ENCODE peak calls at places on chromosomes 2 and 18, in ten cellular contexts. V is HepG2, C is transverse colon, R is K562, J is upper lobe of left lung, W is A549, Q is stomach, E is ovary, A is sigmoid colon, Z is esophagus muscularis mucosa. B is an unnamed sample.

GRCh38 chr2:70469435-70469834 is 84.2 kb downstream of the TGFA start:
- DNase-seq in W (no peak), Z (no peak), A (no peak), E (no peak), J (no peak), R (no peak), V (no peak), Q (no peak), C (no peak), B (no peak)

GRCh38 chr2:231315896-231316295 is 79.6 kb upstream of the B3GNT7 start:
- DNase-seq in V (no peak), Z (no peak), Q (no peak), A (no peak), W (no peak), J (no peak), E (no peak), R (no peak), C (no peak), B (no peak)

GRCh38 chr2:112794131-112794733 is 9.9 kb upstream of the IL1A start:
- DNase-seq in W (peak; percentile 31), A (peak; percentile 69), V (peak; percentile 34), E (no peak), Q (peak; percentile 44), C (peak; percentile 15), Z (no peak), J (no peak), R (peak; percentile 92), B (no peak)

GRCh38 chr18:11842562-11842961 is 8.7 kb upstream of the CHMP1B start:
- DNase-seq in V (no peak), E (no peak), R (no peak), W (no peak), J (no peak), Q (no peak), C (no peak), Z (no peak), A (no peak), B (no peak)

GRCh38 chr2:119292226-119292625 is 68.6 kb downstream of the STEAP3 start:
- DNase-seq in J (no peak), Z (peak; percentile 74), W (no peak), V (peak; percentile 35), A (no peak), E (no peak), R (no peak), C (no peak), Q (no peak), B (no peak)

GRCh38 chr2:182667321-182667695 is 48.7 kb upstream of the DNAJC10 start:
- DNase-seq in V (no peak), E (no peak), A (no peak), Z (no peak), Q (no peak), R (no peak), J (no peak), W (no peak), C (no peak), B (no peak)

GRCh38 chr2:161030260-161031063 is 129.8 kb upstream of the TANK start:
- DNase-seq in C (peak; percentile 10), V (peak; percentile 45), E (peak; percentile 60), W (peak; percentile 15), Z (peak; percentile 50), R (no peak), Q (no peak), J (no peak), A (peak; percentile 77), B (peak; percentile 27)

GRCh38 chr18:33440384-33441043 is at the start of gene CCDC178:
- DNase-seq in Z (no peak), E (peak; percentile 65), C (peak; percentile 7), W (peak; percentile 7), J (peak; percentile 87), R (peak; percentile 47), A (peak; percentile 58), V (no peak), Q (peak; percentile 40), B (no peak)

GRCh38 chr18:24212939-24213338 is 74.1 kb downstream of the CABYR start:
- DNase-seq in J (no peak), V (peak; percentile 14), A (no peak), R (no peak), Q (no peak), E (no peak), Z (no peak), C (no peak), W (no peak), B (no peak)

GRCh38 chr2:128302744-128303067 is 16.0 kb downstream of the HS6ST1 start:
- DNase-seq in A (no peak), W (no peak), R (no peak), Z (no peak), J (no peak), C (no peak), V (no peak), E (no peak), Q (no peak), B (no peak)

GRCh38 chr2:216308532-216308931 is 63.8 kb downstream of the MARCHF4 start:
- DNase-seq in Z (peak; percentile 17), Q (no peak), V (no peak), R (no peak), A (no peak), E (no peak), J (no peak), C (no peak), W (no peak), B (no peak)

DNA sequence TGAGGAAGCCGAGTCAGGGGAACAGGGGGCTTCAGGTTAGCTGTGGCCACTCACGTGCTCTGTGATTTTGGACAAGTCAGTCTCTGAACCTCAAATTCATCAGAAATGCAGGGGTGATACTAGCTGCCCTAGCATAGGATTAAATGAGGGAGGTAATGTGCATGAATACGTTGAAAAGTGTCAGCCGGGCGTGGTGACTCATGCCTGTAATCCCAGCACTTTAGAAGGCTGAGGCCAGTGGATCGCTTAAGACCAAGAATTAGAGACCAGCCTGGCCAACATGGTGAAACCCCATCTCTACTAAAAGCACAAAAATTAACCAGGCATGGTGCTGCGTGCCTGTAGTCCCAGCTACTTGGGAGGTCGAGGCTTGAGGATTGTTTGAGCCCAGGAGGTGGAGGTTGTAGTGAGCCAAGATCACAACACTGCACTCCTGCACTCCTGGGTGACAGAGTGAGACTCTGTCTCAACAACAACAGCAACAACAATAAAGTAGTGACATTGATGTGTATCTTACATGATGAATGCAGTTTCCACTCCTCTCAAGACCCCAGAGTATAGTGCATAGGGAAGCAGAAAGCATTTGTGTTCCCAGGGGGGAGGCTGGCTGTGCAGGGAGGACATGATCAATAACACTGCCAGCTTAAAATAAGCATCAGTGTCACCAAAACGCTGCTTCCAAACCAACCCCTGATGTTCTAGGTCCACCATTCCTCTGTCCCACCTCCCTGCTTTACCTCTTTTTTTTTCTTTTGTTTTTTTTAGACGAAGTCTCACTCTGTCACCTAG is 68.8 kb downstream of the HNRNPLL start:
- DNase-seq in V (no peak), A (no peak), J (no peak), C (no peak), Q (no peak), W (no peak), E (no peak), Z (no peak), R (peak; percentile 44), B (no peak)
- H3K4me3 ChIP-seq in V (peak overlapping the region; percentile 31), A (peak overlapping the region; percentile 45), J (no peak overlapping the region), C (no peak overlapping the region), Q (no peak overlapping the region), W (no peak overlapping the region), E (no peak overlapping the region), Z (no peak overlapping the region), R (no peak overlapping the region), B (no peak overlapping the region)

DNA sequence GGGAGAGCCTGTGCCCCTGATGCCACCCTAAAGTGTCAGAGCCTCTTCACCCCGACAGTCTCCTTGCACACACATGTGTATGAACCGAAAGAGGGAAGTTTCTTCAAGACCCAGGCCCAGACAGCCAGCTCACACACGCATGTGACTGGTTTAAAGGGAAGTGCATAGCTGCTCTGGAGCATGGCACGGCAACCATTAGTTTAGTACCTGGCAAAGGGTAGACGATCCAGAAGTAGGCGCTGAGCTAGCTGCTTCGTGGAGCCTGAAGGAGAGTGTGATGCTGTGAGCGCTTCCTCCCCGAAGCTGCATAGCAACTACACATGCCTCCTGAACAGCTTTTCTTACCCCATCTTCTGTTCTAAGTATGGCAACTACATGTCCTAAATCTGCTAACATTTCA is 91.7 kb downstream of the ZCCHC2 start:
- DNase-seq in V (no peak), C (no peak), J (no peak), Z (no peak), W (no peak), A (no peak), R (no peak), Q (no peak), E (no peak), B (no peak)
- TF ChIP-seq EP300 in V (no peak), C (no peak), J (no peak), Z (no peak), W (no peak), A (no peak), R (no peak), Q (no peak), E (no peak), B (no peak)

GRCh38 chr2:46915811-46916630 is 415 bp upstream of the MCFD2 start:
- DNase-seq in J (peak; percentile 95), V (peak; percentile 96), Z (peak; percentile 95), W (peak; percentile 88), C (peak; percentile 89), R (peak; percentile 94), A (peak; percentile 97), E (peak; percentile 95), Q (peak; percentile 95), B (peak; percentile 79)
- TF ChIP-seq POLR2A in J (peak; percentile 79), V (peak; percentile 88), Z (no peak), W (peak; percentile 69), C (peak; percentile 65), R (peak; percentile 81), A (peak; percentile 8), E (peak; percentile 81), Q (no peak), B (peak; percentile 47)

GRCh38 chr2:10043256-10043905 is at the start of gene KLF11:
- DNase-seq in Z (peak; percentile 97), V (peak; percentile 73), R (peak; percentile 96), C (peak; percentile 94), Q (peak; percentile 95), J (peak; percentile 99), W (peak; percentile 86), E (peak; percentile 97), A (peak; percentile 98), B (peak; percentile 92)

GRCh38 chr2:10043906-10044601 is 704 bp downstream of the KLF11 start:
- DNase-seq in Z (peak; percentile 99), Q (peak; percentile 99), R (peak; percentile 98), A (peak; percentile 99), V (peak; percentile 64), J (peak; percentile 100), C (peak; percentile 99), W (peak; percentile 79), E (peak; percentile 100), B (peak; percentile 97)

GRCh38 chr2:10039658-10040410 is 3.5 kb upstream of the KLF11 start:
- DNase-seq in C (peak; percentile 42), R (no peak), W (no peak), J (no peak), Z (no peak), E (no peak), A (peak; percentile 94), Q (peak; percentile 82), V (no peak), B (no peak)

GRCh38 chr2:10042301-10043161 is 819 bp upstream of the KLF11 start:
- DNase-seq in Q (peak; percentile 74), A (peak; percentile 96), V (peak; percentile 80), Z (peak; percentile 97), W (no peak), R (peak; percentile 56), C (peak; percentile 75), E (peak; percentile 89), J (peak; percentile 89), B (peak; percentile 64)

DNA sequence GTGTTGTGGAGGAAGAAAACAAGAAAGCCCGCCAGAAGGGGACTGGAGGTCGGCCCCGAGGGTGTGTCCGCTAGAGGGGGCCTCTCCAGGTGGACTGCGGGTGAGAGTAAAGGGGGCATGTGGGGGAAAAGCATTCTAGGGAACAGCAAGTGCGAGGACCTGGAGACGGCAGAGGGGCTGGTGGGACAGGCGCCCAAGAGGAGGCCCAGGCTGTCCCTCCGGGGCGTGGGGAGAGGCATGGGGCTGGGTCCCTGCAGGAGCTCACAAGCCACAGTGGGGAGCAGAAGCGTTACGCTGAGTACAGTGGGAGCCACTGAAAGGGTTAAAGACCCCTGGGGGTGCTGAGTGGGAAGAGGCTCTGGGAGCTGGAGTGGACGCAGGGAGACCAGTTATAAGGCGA is 1.6 kb upstream of the KLF11 start:
- DNase-seq in E (no peak), Q (no peak), W (no peak), V (no peak), C (no peak), R (no peak), A (peak; percentile 75), J (peak; percentile 68), Z (no peak), B (no peak)
- H3K4me3 ChIP-seq in E (peak overlapping the region; percentile 42), Q (no peak overlapping the region), W (no peak overlapping the region), V (no peak overlapping the region), C (no peak overlapping the region), R (no peak overlapping the region), A (no peak overlapping the region), J (no peak overlapping the region), Z (peak overlapping the region; percentile 76), B (no peak overlapping the region)

B was measured in tibial nerve.